ENCODE peak calls at places on chromosomes 13 and 19, in four cellular contexts. M is HCT116, B is heart left ventricle, C is lower leg skin. H is an unnamed sample.

GRCh38 chr13:51125495-51126226 is 14.6 kb upstream of the C13orf42 start:
- DNase-seq in M (peak), B (no peak), C (peak), H (peak)

GRCh38 chr13:79311456-79311855 is 94.6 kb downstream of the RBM26 start:
- DNase-seq in M (no peak), B (no peak), C (no peak), H (no peak)

GRCh38 chr13:30846311-30846710 is 59.8 kb upstream of the MEDAG start:
- DNase-seq in M (no peak), B (no peak), C (no peak), H (peak)

GRCh38 chr19:20079487-20079886 is 1.7 kb downstream of the ZNF90 start:
- DNase-seq in M (no peak), B (no peak), C (no peak), H (no peak)

GRCh38 chr19:35240322-35240721 is 8.5 kb upstream of the LSR start:
- DNase-seq in M (no peak), B (no peak), C (no peak), H (no peak)

GRCh38 chr19:2529473-2529918 is 53.6 kb downstream of the GADD45B start:
- DNase-seq in M (peak), B (no peak), C (peak), H (peak)

GRCh38 chr19:33488826-33489225 is 32.8 kb downstream of the PEPD start:
- DNase-seq in M (no peak), B (no peak), C (no peak), H (no peak)

GRCh38 chr19:19224852-19225494 is 13.2 kb downstream of the NCAN start:
- DNase-seq in M (peak), B (peak), C (peak), H (peak)

GRCh38 chr19:23527797-23528196 is 132.5 kb upstream of the ZNF91 start:
- DNase-seq in M (no peak), B (no peak), C (no peak), H (no peak)

GRCh38 chr13:84543976-84544375 is 661.7 kb upstream of the SLITRK1 start:
- DNase-seq in M (no peak), B (no peak), C (no peak), H (no peak)

GRCh38 chr13:46184277-46184699 is 2.3 kb upstream of the LCP1 start:
- DNase-seq in M (peak), B (no peak), C (no peak), H (no peak)

GRCh38 chr19:55146078-55146647 is 2.8 kb downstream of the TNNT1 start:
- DNase-seq in M (peak), B (no peak), C (no peak), H (no peak)

GRCh38 chr13:23965346-23965745 is 68.0 kb upstream of the C1QTNF9B start:
- DNase-seq in M (no peak), B (no peak), C (no peak), H (no peak)

GRCh38 chr19:46065486-46065885 is 24.7 kb upstream of the IGFL4 start:
- DNase-seq in M (no peak), B (no peak), C (no peak), H (peak)

GRCh38 chr13:26604784-26605183 is 47.3 kb downstream of the WASF3 start:
- DNase-seq in M (no peak), B (peak), C (peak), H (no peak)

GRCh38 chr13:98397221-98397620 is 179.7 kb downstream of the STK24 start:
- DNase-seq in M (no peak), B (no peak), C (no peak), H (no peak)

GRCh38 chr13:29535663-29536655 is 59.5 kb downstream of the SLC7A1 start:
- DNase-seq in M (no peak), B (no peak), C (no peak), H (no peak)

GRCh38 chr13:89687066-89687465 is 1660.4 kb upstream of the MIR17HG start:
- DNase-seq in M (no peak), B (no peak), C (no peak), H (no peak)

GRCh38 chr13:99415851-99416331 is 85.4 kb upstream of the TM9SF2 start:
- DNase-seq in M (no peak), B (no peak), C (no peak), H (no peak)

GRCh38 chr13:43061496-43062280 is 38.3 kb downstream of the DNAJC15 start:
- DNase-seq in M (no peak), B (no peak), C (no peak), H (no peak)

GRCh38 chr13:95624020-95624419 is 20.5 kb downstream of the DZIP1 start:
- DNase-seq in M (peak), B (no peak), C (no peak), H (no peak)

DNA sequence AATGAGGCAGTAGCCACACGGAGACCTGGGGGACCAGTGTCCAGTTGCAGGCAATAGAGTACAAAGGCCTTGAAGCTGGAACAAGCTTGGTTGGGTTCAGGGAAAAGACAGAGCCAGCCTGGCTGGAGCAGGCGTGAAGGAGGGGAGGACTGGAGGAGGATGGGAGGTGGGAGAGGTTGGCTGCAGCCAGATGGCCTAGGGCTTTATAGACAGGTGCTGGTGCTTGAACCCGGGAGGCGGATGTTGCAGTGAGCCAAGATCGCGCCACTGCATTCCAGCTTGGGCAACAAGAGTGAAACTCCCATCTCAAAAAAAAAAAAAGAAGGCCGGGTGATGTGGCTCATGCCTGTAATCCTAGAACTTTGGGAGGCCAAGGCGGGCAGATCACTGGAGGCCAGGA is 1.7 kb downstream of the SPINT2 start:
- DNase-seq in M (no peak), B (no peak), C (no peak), H (no peak)
- H3K4me3 ChIP-seq in M (peak), B (no peak), C (no peak), H (no peak)

GRCh38 chr13:76792680-76793334 is 93.4 kb downstream of the KCTD12 start:
- DNase-seq in M (no peak), B (peak), C (peak), H (peak)
- TF ChIP-seq CTCF in M (no peak), B (no peak), C (no peak), H (no peak)

DNA sequence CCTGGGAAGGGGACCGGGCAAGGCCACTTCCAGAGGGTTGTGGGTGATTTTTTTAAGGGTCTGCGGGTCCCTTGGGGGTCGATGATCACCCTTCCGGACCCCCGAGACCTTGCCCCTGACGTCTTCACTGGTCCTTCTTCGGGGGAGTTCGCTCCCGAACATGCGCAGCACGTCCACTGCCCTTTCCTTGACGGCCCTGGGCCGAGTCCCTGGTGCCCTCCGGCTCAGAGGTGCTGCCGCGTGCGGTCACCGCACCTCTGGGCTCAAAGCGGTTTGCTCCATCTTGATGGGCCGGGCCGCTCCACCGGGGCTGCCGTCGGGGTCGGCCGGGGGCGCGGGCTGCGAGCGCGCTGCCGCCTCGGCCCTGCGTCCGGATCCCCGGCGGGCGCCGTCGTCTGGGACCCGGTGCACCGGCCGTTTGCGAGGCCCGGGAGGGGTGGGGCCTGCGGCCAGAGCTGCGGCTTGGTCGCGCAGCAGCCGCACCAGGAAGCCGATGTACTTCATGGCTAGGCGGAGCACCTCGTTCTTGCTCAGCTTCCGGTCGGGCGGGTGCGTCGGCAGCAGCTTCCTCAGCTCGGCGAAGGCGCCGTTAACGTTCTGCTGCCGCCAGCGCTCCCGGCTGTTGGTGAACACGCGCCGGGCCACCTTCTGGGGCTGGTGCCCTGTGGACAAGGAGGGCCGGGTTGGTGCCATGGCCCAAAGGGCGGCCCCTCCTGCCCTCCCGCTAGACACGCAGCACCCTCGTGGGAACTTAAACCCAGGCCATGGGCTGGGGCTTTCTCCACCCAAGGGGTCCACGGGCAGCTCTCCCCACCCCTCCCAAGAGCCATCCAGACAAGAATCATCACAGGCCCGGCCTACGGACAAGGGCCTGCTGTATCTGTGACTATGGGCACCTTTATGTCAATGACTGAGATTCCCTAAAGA is 3.3 kb downstream of the LYL1 start:
- DNase-seq in M (no peak), B (peak), C (no peak), H (no peak)
- H3K4me3 ChIP-seq in M (no peak), B (peak), C (peak), H (no peak)

GRCh38 chr13:113220877-113221276 is 11.5 kb downstream of the CUL4A start:
- DNase-seq in M (no peak), B (peak), C (no peak), H (no peak)
- TF ChIP-seq CTCF in M (no peak), B (peak), C (no peak), H (peak)

DNA sequence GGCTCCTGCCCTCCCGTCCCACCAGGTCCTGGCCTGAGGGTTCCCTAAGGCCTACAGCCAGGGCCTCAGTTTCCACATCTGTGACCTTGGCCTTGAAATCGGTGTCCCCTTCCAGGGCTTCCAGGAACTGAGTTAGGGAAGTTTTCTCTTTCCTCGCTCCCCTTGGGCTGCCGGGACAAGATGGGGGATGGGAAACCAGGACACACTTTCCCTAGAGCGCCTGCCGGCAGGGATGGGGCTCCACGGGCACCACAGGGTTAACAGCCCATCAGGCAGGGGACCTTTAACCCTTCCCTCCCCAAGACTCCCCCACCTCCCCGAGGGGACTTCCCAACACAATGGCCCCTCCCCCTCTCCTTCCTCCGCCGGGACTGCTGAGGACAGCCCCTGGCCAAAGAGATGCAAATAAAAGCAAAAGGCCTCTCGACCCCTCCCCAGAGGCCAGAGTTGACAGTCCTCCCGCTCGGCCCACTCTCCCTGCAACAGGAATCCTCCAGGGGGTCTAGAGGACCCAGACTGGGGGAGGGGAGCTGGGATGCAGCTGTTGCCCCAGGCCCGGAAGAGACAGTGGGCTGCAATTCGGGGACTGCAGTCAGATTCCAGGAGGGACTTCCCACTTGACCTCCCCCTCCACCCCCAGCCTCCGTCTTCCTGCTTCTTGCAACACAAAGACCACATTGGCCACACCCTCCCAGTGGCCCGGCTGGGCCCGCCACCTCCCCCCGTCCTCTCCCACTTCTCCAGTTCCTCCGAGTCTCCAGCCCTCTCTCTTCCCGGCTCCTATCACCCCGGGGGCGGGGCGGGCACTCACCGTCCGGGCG is 3.4 kb downstream of the BBC3 start:
- DNase-seq in M (peak), B (peak), C (peak), H (peak)
- H3K4me3 ChIP-seq in M (peak), B (peak), C (peak), H (peak)

DNA sequence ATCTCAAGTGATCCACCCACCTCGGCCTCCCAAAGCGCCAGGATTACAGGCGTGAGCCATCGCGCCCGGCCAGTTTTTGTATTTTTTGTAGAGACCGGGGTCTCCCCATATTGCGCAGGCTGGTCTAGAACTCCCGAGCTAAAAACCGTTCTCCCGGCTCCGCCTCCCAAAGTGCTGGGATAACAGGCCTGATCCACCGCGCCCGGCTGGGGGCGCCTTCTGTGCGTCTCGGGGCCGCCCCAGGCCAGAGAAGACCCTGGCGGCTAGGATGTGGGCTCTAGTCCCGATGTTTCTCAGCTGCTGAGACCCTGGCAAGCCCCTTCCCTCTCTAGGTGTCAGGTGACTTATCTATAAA is 3.6 kb downstream of the ARHGAP45 start:
- DNase-seq in M (no peak), B (no peak), C (no peak), H (no peak)
- TF ChIP-seq CTCF in M (no peak), B (no peak), C (no peak), H (peak)

DNA sequence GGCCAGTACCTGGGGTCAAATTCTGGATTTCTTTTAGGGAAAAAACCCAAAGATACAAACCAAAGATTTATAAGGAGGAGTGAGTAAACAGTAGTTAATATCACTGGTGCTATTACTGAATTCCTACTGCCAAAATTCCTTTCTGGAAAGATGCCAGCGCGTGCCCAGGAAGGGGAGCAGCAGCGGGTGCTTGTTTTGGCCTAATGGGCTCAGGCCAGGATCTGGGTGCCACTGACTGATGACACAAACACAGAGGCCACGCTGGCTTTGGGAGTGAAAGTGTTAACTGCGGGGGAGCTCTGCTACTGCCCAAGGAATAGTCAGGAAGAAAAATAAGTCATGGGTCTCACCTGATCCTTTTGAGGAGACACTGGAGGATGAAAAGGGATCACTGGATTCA is 61.2 kb downstream of the KLF2 start:
- DNase-seq in M (no peak), B (no peak), C (no peak), H (no peak)
- H3K4me3 ChIP-seq in M (no peak), B (no peak), C (no peak), H (no peak)